ENCODE peak calls at places on chromosomes 13 and 19, in four cellular contexts. H is psoas muscle; R is lower lobe of right lung; L is CD8-positive, alpha-beta T cell. K is an unnamed sample.

GRCh38 chr19:38417544-38418506 is 8.2 kb downstream of the RASGRP4 start:
- DNase-seq in L (peak; percentile 53), H (peak; percentile 80), R (peak; percentile 88), K (no peak)

GRCh38 chr19:6551607-6552450 is 21.0 kb downstream of the TNFSF9 start:
- DNase-seq in H (peak; percentile 56), L (peak; percentile 71), R (peak; percentile 50), K (no peak)

GRCh38 chr13:85497652-85498051 is 301.6 kb downstream of the SLITRK6 start:
- DNase-seq in L (no peak), H (no peak), R (no peak), K (no peak)

GRCh38 chr19:49680473-49681351 is 3.6 kb downstream of the PRMT1 start:
- DNase-seq in L (peak; percentile 94), R (peak; percentile 93), H (peak; percentile 97), K (peak; percentile 88)

GRCh38 chr19:52366414-52366824 is 3.3 kb upstream of the ZNF880 start:
- DNase-seq in H (no peak), R (no peak), L (no peak), K (no peak)

GRCh38 chr19:19033176-19033425 is 216 bp downstream of the SUGP2 start:
- DNase-seq in L (no peak), H (no peak), R (no peak), K (no peak)

GRCh38 chr19:55362174-55362989 is 678 bp downstream of the GARIN5B start:
- DNase-seq in R (no peak), L (no peak), H (no peak), K (no peak)

GRCh38 chr19:3124630-3125029 is 11.2 kb upstream of the GNA15 start:
- DNase-seq in R (no peak), H (peak; percentile 17), L (no peak), K (no peak)

GRCh38 chr19:34082289-34083077 is 89.8 kb upstream of the LSM14A start:
- DNase-seq in R (no peak), H (no peak), L (no peak), K (no peak)

GRCh38 chr19:1739960-1740629 is 13.2 kb upstream of the ONECUT3 start:
- DNase-seq in L (no peak), H (no peak), R (no peak), K (no peak)

GRCh38 chr13:55106509-55106908 is 2034.2 kb upstream of the PRR20A start:
- DNase-seq in R (no peak), H (no peak), L (no peak), K (no peak)

GRCh38 chr19:27974082-27974513 is 1238.9 kb downstream of the UQCRFS1 start:
- DNase-seq in L (no peak), H (no peak), R (no peak), K (no peak)

GRCh38 chr13:52162279-52163101 is 3.1 kb upstream of the NEK3 start:
- DNase-seq in H (no peak), L (no peak), R (no peak), K (no peak)

GRCh38 chr19:30076101-30076551 is 134.1 kb downstream of the URI1 start:
- DNase-seq in H (peak; percentile 34), L (no peak), R (no peak), K (no peak)

GRCh38 chr19:7292950-7293794 is 1.0 kb downstream of the INSR start:
- DNase-seq in H (peak; percentile 79), L (no peak), R (peak; percentile 70), K (peak; percentile 49)

GRCh38 chr19:44553478-44554171 is 24.1 kb upstream of the CEACAM20 start:
- DNase-seq in H (no peak), L (no peak), R (no peak), K (no peak)

GRCh38 chr13:102897371-102898138 is 51.7 kb downstream of the ERCC5 start:
- DNase-seq in H (peak; percentile 66), R (no peak), L (no peak), K (peak; percentile 9)

GRCh38 chr19:47447470-47448359 is 24.0 kb downstream of the SLC8A2 start:
- DNase-seq in R (peak; percentile 70), H (peak; percentile 76), L (peak; percentile 26), K (no peak)
- H3K27ac ChIP-seq in R (no peak overlapping the region), H (no peak overlapping the region), L (no peak overlapping the region), K (no peak overlapping the region)

DNA sequence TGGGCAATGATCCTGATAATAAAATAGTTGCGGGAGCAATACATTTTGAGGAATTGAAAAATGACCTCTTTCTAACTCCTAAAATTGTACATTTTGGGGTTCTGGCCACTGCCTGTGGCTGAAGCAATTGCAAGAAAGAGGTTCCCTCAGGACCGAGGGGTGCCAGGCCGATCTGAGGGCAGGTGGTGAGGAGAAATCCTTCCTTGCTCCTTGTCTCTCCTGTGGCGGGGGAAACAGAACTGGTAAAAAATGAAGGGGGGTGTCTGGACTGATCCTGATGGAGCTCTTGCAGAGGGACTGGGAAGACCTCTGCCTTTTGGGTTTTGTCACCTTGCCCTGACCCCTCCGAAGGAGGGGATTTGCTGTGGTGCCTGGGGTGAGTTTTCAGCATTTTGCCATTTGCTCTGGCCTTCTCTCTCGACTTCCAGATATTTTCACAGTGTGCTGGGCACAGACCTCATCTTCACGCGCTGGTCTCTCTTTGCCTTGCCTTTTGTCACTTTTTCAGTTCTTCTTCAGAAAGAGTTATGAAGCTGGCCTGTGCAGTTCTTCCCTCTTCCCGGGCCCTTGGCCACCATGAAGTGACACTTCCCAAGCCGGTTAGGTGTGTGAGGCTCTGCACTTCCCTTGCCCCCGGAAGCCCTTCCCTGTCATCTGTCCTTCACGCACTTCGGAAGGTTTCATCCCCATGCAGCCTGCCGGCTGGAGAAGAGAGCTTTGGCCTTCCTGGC is 22.2 kb downstream of the NFIX start:
- DNase-seq in R (no peak), H (no peak), L (no peak), K (peak; percentile 65)
- H3K27ac ChIP-seq in R (peak overlapping the region; percentile 87), H (peak overlapping the region; percentile 99), L (no peak overlapping the region), K (peak overlapping the region; percentile 98)

DNA sequence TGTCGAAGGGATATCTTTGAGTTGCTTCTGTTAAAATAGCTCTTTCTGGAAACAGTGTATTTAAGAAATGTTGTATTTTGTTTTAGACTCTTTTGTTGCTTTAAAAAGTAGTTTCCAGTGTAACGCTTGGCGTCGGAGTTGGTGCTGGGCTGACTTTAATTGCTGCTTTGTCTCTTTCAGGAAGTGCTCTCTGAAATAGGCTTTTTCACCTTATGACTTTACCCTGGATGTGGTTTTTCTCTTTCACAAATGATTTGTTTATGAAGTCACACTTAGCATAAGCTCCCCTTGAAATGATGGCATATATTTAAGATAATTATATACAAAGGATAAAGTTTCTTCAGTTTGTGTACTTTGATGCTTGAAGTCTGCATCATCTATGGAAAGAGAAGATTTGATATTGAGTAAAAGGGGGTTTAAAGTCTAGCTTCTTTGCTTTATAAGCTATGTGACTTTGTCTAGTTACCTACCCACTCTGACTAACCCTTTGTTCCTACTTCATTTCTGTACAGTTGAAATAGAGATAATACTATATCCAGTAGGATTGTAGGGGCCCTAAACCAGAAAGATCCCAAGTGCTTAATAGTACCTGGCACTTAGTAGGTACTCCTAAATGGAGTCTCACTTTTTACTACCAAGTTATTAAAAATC is at the start of gene GPR18:
- DNase-seq in H (no peak), R (no peak), L (no peak), K (no peak)
- H3K27ac ChIP-seq in H (peak within 1 kb of the TSS; percentile 25), R (peak within 1 kb of the TSS; percentile 37), L (peak within 1 kb of the TSS; percentile 67), K (no peak within 1 kb of the TSS)

DNA sequence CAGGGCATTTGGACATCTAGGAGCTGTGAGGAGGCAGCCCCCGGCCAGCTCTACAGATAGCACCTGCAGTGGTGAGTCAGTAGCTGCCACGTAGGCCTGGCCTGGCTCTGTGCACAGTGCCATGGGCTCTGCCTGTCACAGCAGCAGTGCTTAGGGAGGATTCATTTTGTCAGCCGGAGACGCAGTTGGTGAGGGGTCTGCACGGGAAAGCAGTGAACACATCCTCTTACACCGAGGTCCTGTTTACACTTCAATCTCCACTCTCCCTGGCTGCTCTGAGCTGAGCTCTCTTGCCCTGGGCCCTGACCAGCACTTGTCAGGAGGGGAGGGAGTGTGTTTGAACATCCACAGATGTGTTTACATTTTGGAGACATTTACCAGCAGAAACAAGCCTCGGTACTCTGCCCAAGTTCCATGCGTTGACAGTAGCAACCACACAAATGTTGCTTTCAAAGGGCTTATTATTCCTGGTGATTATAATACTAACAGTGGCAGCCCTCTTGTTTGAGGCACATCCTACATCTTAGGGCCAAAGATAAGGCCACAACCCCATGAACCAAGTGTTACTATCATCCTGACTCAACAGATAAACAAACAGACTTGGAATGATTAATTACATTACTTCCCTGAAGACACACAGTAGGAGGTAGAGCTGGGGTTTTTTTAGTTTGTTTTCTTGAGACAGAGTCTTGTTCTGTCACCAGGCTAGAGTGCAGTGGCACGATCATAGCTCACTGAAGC is 148.9 kb downstream of the USP12 start:
- DNase-seq in H (no peak), R (no peak), L (no peak), K (no peak)
- H3K27ac ChIP-seq in H (no peak overlapping the region), R (peak overlapping the region; percentile 53), L (no peak overlapping the region), K (no peak overlapping the region)

GRCh38 chr19:17553256-17553655 is 2.2 kb upstream of the COLGALT1 start:
- DNase-seq in H (peak; percentile 84), R (no peak), L (no peak), K (peak; percentile 74)
- H3K27ac ChIP-seq in H (peak overlapping the region; percentile 68), R (peak overlapping the region; percentile 31), L (no peak overlapping the region), K (peak overlapping the region; percentile 51)

DNA sequence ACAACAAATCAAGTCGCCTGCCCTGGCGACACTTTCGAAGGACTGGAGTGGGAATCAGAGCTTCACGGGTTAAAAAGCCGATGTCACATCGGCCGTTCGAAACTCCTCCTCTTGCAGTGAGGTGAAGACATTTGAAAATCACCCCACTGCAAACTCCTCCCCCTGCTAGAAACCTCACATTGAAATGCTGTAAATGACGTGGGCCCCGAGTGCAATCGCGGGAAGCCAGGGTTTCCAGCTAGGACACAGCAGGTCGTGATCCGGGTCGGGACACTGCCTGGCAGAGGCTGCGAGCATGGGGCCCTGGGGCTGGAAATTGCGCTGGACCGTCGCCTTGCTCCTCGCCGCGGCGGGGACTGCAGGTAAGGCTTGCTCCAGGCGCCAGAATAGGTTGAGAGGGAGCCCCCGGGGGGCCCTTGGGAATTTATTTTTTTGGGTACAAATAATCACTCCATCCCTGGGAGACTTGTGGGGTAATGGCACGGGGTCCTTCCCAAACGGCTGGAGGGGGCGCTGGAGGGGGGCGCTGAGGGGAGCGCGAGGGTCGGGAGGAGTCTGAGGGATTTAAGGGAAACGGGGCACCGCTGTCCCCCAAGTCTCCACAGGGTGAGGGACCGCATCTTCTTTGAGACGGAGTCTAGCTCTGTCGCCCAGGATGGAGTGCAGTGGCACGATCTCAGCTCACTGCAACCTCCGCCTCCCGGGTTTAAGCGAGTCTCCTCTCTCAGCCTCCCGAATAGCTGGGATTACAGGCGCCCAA is at the start of gene LDLR:
- DNase-seq in R (peak; percentile 89), L (peak; percentile 71), H (peak; percentile 80), K (peak; percentile 43)
- H3K27ac ChIP-seq in R (peak within 1 kb of the TSS; percentile 98), L (peak within 1 kb of the TSS; percentile 81), H (peak within 1 kb of the TSS; percentile 76), K (peak within 1 kb of the TSS; percentile 82)

GRCh38 chr19:58054792-58055482 is 4.1 kb upstream of the ZNF135 start:
- DNase-seq in R (no peak), L (no peak), H (no peak), K (no peak)
- H3K27ac ChIP-seq in R (peak overlapping the region; percentile 60), L (no peak overlapping the region), H (peak overlapping the region; percentile 1), K (peak overlapping the region; percentile 15)

GRCh38 chr19:13042443-13043130 is 47.3 kb downstream of the NFIX start:
- DNase-seq in R (no peak), L (no peak), H (no peak), K (no peak)

GRCh38 chr19:13045812-13046211 is 50.5 kb downstream of the NFIX start:
- DNase-seq in H (no peak), R (no peak), L (no peak), K (peak; percentile 50)

GRCh38 chr19:13047374-13047773 is 52.1 kb downstream of the NFIX start:
- DNase-seq in H (no peak), L (no peak), R (no peak), K (no peak)

GRCh38 chr19:13043285-13043684 is 48.0 kb downstream of the NFIX start:
- DNase-seq in R (no peak), L (no peak), H (peak; percentile 72), K (peak; percentile 63)

GRCh38 chr19:13044160-13044853 is 49.0 kb downstream of the NFIX start:
- DNase-seq in R (no peak), L (peak; percentile 58), H (no peak), K (no peak)
- H3K27ac ChIP-seq in R (peak overlapping the region; percentile 49), L (peak overlapping the region; percentile 42), H (peak overlapping the region; percentile 81), K (peak overlapping the region; percentile 100)

K was measured in gastrocnemius medialis.